ENCODE peak calls at places on chromosomes 5 and 9, in four cellular contexts. M is adrenal gland, G is psoas muscle, V is IMR-90. A is an unnamed sample.

GRCh38 chr5:36655171-36655570 is 48.8 kb downstream of the SLC1A3 start:
- DNase-seq in V (no peak), M (peak; percentile 57), G (peak; percentile 69), A (no peak)

GRCh38 chr5:72194846-72195245 is 87.6 kb downstream of the MAP1B start:
- DNase-seq in M (no peak), G (no peak), V (no peak), A (peak; percentile 29)

GRCh38 chr9:128459011-128459410 is 3.2 kb downstream of the ODF2 start:
- DNase-seq in V (no peak), M (no peak), G (no peak), A (no peak)

GRCh38 chr5:21573915-21574314 is 1279.2 kb downstream of the CDH12 start:
- DNase-seq in G (no peak), M (no peak), V (no peak), A (no peak)

GRCh38 chr9:76729116-76729515 is 35.1 kb upstream of the PCA3 start:
- DNase-seq in M (no peak), G (no peak), V (no peak), A (no peak)

GRCh38 chr5:125865166-125865815 is 557.9 kb upstream of the GRAMD2B start:
- DNase-seq in G (no peak), M (no peak), V (peak; percentile 3), A (no peak)

GRCh38 chr5:75885321-75885720 is 168.1 kb upstream of the POC5 start:
- DNase-seq in M (no peak), G (no peak), V (no peak), A (peak; percentile 11)

GRCh38 chr5:81778642-81779041 is 27.7 kb upstream of the SSBP2 start:
- DNase-seq in V (peak; percentile 48), M (peak; percentile 60), G (no peak), A (peak; percentile 3)

GRCh38 chr5:78472469-78473106 is 112.2 kb downstream of the SCAMP1 start:
- DNase-seq in M (no peak), G (no peak), V (no peak), A (no peak)

GRCh38 chr5:123094227-123094918 is 5.3 kb downstream of the PRDM6 start:
- DNase-seq in V (peak; percentile 38), G (no peak), M (no peak), A (no peak)

GRCh38 chr5:132365213-132365612 is 4.3 kb upstream of the SLC22A5 start:
- DNase-seq in V (peak; percentile 74), G (no peak), M (no peak), A (no peak)

GRCh38 chr9:79196606-79197005 is 375.2 kb upstream of the TLE4 start:
- DNase-seq in M (no peak), G (no peak), V (peak; percentile 69), A (no peak)

GRCh38 chr5:116466740-116467139 is 107.9 kb downstream of the SEMA6A start:
- DNase-seq in V (no peak), G (no peak), M (no peak), A (no peak)

GRCh38 chr5:174892742-174893141 is 168.4 kb downstream of the MSX2 start:
- DNase-seq in G (no peak), V (no peak), M (no peak), A (no peak)

GRCh38 chr5:149355688-149356087 is 2.2 kb upstream of the PCYOX1L start:
- DNase-seq in M (no peak), G (no peak), V (no peak), A (no peak)

GRCh38 chr5:179422213-179422839 is 77.1 kb upstream of the ADAMTS2 start:
- DNase-seq in M (no peak), G (no peak), V (no peak), A (no peak)

GRCh38 chr9:14924821-14925220 is 14.6 kb upstream of the FREM1 start:
- DNase-seq in M (no peak), G (no peak), V (peak; percentile 28), A (no peak)

GRCh38 chr9:128107260-128107970 is 20.1 kb downstream of the PTGES2 start:
- DNase-seq in V (no peak), M (no peak), G (peak; percentile 86), A (no peak)

GRCh38 chr5:141692919-141693848 is 11.2 kb upstream of the ARAP3 start:
- DNase-seq in M (no peak), G (no peak), V (peak; percentile 55), A (no peak)

DNA sequence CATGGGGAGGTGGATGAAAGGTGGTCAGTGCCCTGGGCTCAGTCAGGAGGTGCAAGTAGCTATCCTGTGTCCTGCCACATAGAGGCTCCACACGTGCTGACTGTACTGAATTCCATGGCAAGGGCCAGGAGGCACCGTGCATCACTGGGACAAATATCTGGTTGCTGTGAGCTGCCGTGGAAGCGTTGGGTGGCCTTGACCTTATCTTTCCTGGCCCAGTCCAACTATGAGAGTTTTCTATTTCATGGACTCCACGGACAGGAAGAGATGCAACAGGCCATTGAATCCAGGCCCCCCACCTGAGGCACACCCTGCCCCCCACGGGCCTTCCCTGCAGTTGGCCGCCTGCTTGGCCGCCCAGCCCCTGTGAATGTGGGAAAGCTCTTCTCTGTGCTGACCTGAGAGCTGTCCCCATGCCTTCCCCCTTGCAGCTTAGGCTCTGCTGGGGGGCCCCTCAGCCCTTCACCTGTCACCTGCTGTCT is 1.7 kb downstream of the GRHPR start:
- DNase-seq in V (no peak), G (no peak), M (peak; percentile 89), A (no peak)
- H3K4me3 ChIP-seq in V (no peak overlapping the region), G (peak overlapping the region; percentile 83), M (peak overlapping the region; percentile 91), A (peak overlapping the region; percentile 93)

DNA sequence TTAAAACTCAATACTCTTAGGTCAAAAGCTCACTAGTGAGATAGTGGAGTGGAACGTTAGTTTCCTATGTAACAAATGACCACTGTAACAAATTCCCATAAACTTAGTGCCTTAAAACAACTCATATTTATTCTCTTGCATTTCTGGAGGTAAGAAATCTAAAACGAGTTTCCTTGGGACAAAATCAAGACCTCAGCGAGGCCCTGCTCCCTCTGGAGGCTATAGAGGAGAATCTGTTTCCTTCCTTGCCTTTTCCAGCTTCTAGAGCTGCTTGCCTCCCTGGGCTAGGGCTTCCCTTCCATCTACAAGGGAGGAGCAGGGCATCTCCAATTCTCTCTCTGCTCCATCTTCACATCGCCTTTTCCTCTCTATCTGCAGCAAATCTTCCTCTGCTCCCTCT is 32.0 kb downstream of the SEMA5A start:
- DNase-seq in V (peak; percentile 47), M (no peak), G (no peak), A (no peak)
- TF ChIP-seq CTCF in V (peak; percentile 44), M (no peak), G (no peak), A (no peak)

DNA sequence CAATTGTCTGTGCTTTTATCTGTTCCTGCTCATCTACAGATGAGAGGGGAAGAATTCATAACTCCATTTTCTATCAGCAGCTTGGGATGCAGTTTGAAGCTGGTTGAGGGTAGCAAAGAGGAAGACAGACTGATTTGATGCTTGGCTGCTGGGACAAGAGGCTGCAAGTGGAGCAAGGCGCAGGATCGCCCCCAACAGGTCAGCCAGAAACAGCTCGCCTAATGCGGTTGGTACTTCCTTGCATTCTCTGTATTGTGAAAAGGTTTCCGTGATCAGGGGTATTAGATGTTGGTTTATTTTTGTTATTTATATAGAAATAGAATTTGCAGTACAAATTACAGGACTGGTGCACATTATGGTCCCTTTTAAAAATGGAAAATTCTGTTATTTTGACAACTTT is 40.6 kb downstream of the ZNF883 start:
- DNase-seq in G (no peak), V (peak; percentile 1), M (no peak), A (peak; percentile 2)
- H3K27me3 ChIP-seq in G (no peaks in the 10 kb centered on the region), V (no peaks in the 10 kb centered on the region), M (no peaks in the 10 kb centered on the region), A (no peaks in the 10 kb centered on the region)

DNA sequence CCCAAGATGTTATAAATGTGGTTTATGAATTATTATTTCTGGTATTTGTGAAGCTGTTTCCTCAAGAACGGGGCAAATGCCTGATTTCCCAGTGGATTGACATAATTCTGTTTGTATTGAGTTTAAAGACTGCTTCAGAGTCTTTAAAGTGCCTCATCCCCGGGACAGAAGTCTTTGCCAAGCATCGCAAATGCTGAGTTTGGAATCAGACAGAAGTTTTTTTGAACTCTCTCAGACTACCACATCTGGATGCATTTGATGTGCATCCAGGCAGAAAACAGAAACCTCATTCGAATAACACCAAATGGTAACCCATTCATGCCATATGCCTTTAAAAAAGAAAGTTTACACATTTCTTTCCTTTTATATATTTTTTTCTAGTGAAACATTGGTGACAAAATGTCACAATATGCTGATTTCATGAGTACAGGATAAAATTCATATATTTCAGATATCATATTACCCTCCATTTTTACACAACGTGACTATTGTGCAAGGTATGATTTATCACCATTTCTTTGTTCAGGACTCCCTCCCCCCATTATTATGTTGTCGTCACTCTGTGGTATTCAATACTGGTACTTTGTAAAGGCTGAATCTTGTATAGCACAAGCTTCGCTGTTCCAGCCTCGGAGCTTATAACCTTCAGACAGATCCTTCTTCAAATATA is 91.1 kb downstream of the ZNF608 start:
- DNase-seq in M (no peak), G (no peak), V (no peak), A (no peak)
- H3K4me3 ChIP-seq in M (no peak overlapping the region), G (peak overlapping the region; percentile 50), V (no peak overlapping the region), A (no peak overlapping the region)